ENCODE peak calls at places on chromosomes 2 and 18, in seven cellular contexts. R is NCI-H2081, D is cardiac septum, Z is ACHN, W is hepatic stellate cell, P is DMS153, F is fibroblast of mammary gland. A is an unnamed sample.

GRCh38 chr2:151051584-151052220 is 210.0 kb downstream of the RBM43 start:
- DNase-seq in R (peak; percentile 54), D (no peak), Z (peak; percentile 61), W (peak; percentile 22), P (no peak), F (peak; percentile 75), A (no peak)

GRCh38 chr2:61193670-61194561 is 31.9 kb downstream of the C2orf74 start:
- DNase-seq in R (no peak), D (no peak), Z (no peak), W (no peak), P (no peak), F (peak; percentile 53), A (no peak)

GRCh38 chr2:158464426-158465281 is 7.9 kb downstream of the PKP4 start:
- DNase-seq in R (peak; percentile 22), D (no peak), Z (peak; percentile 42), W (no peak), P (no peak), F (peak; percentile 18), A (no peak)

GRCh38 chr2:234308814-234309195 is 188.1 kb downstream of the ARL4C start:
- DNase-seq in R (no peak), D (no peak), Z (no peak), W (no peak), P (no peak), F (peak; percentile 54), A (no peak)

GRCh38 chr2:223019390-223019930 is 32.5 kb upstream of the KCNE4 start:
- DNase-seq in R (no peak), D (no peak), Z (no peak), W (no peak), P (no peak), F (no peak), A (no peak)

GRCh38 chr2:20439193-20439475 is 7.7 kb upstream of the RHOB start:
- DNase-seq in R (no peak), D (no peak), Z (no peak), W (no peak), P (no peak), F (peak; percentile 67), A (no peak)

GRCh38 chr2:192038152-192038551 is 156.6 kb downstream of the TMEFF2 start:
- DNase-seq in R (no peak), D (no peak), Z (no peak), W (no peak), P (no peak), F (no peak), A (no peak)

GRCh38 chr18:49112031-49112430 is 161.3 kb upstream of the SMAD7 start:
- DNase-seq in R (no peak), D (no peak), Z (no peak), W (no peak), P (no peak), F (no peak), A (no peak)

A was measured in NCI-H1105.